ENCODE peak calls at places on chromosomes 3 and 15, in four cellular contexts. C, P, L and U are unnamed samples.

GRCh38 chr3:194682651-194683310 is 2.9 kb upstream of the FAM43A start:
- DNase-seq in P (peak), L (peak), C (peak), U (peak)

GRCh38 chr15:73985101-73985873 is 6.8 kb downstream of the STOML1 start:
- DNase-seq in L (no peak), P (no peak), C (no peak), U (no peak)

GRCh38 chr15:76994001-76994400 is 925 bp upstream of the PSTPIP1 start:
- DNase-seq in P (no peak), L (no peak), C (no peak), U (no peak)

GRCh38 chr3:12193485-12194165 is 34.9 kb upstream of the TIMP4 start:
- DNase-seq in C (no peak), L (peak), P (no peak), U (no peak)

GRCh38 chr3:193885832-193886231 is 250.1 kb upstream of the HES1 start:
- DNase-seq in L (no peak), C (no peak), P (no peak), U (no peak)

GRCh38 chr3:27943106-27943505 is 221.0 kb upstream of the EOMES start:
- DNase-seq in C (no peak), P (no peak), L (no peak), U (peak)

GRCh38 chr3:118196183-118196582 is 838.5 kb downstream of the IGSF11 start:
- DNase-seq in P (no peak), C (no peak), L (no peak), U (no peak)

GRCh38 chr3:6806991-6807390 is 53.9 kb upstream of the GRM7 start:
- DNase-seq in C (no peak), P (no peak), L (no peak), U (no peak)

GRCh38 chr3:150376001-150376848 is 31.9 kb upstream of the TSC22D2 start:
- DNase-seq in P (peak), C (no peak), L (peak), U (peak)

GRCh38 chr3:42936157-42936981 is 30.4 kb downstream of the ZNF662 start:
- DNase-seq in P (peak), L (no peak), C (no peak), U (peak)

GRCh38 chr3:162863579-162863978 is 1367.0 kb downstream of the OTOL1 start:
- DNase-seq in C (no peak), L (no peak), P (no peak), U (no peak)

GRCh38 chr15:83319771-83320170 is 35.3 kb upstream of the BNC1 start:
- DNase-seq in P (no peak), L (no peak), C (no peak), U (no peak)

GRCh38 chr3:194320100-194320499 is 31.0 kb downstream of the CPN2 start:
- DNase-seq in P (no peak), C (no peak), L (no peak), U (peak)

GRCh38 chr15:31067890-31068603 is 33.5 kb downstream of the TRPM1 start:
- DNase-seq in C (no peak), P (no peak), L (no peak), U (no peak)

GRCh38 chr3:5494913-5495519 is 307.5 kb downstream of the EDEM1 start:
- DNase-seq in L (no peak), C (no peak), P (no peak), U (no peak)

GRCh38 chr3:141370065-141370533 is 1.8 kb downstream of the ZBTB38 start:
- DNase-seq in C (peak), L (peak), P (peak), U (no peak)

GRCh38 chr15:78075490-78076230 is 1.9 kb downstream of the TBC1D2B start:
- DNase-seq in P (peak), C (peak), L (peak), U (peak)

GRCh38 chr3:10575601-10576160 is 70.3 kb upstream of the ATP2B2 start:
- DNase-seq in C (no peak), P (no peak), L (no peak), U (no peak)

GRCh38 chr3:135929670-135930069 is 35.9 kb upstream of the PPP2R3A start:
- DNase-seq in C (peak), L (peak), P (peak), U (no peak)

GRCh38 chr3:32733631-32734229 is 48.7 kb downstream of the CNOT10 start:
- DNase-seq in P (no peak), C (no peak), L (no peak), U (no peak)

GRCh38 chr3:112038863-112039262 is 4.3 kb downstream of the TMPRSS7 start:
- DNase-seq in L (no peak), C (no peak), P (no peak), U (no peak)

GRCh38 chr3:100966807-100967206 is 26.4 kb downstream of the ABI3BP start:
- DNase-seq in C (no peak), P (no peak), L (no peak), U (no peak)

GRCh38 chr15:70672081-70672480 is 91.3 kb downstream of the UACA start:
- DNase-seq in L (no peak), C (no peak), P (no peak), U (no peak)

GRCh38 chr3:48625600-48625999 is 4.0 kb upstream of the TMEM89 start:
- DNase-seq in L (no peak), C (no peak), P (no peak), U (no peak)

GRCh38 chr3:188926741-188927650 is 244.8 kb upstream of the TPRG1 start:
- DNase-seq in L (no peak), C (no peak), P (no peak), U (no peak)

GRCh38 chr3:1600206-1600605 is 498.5 kb upstream of the CNTN4 start:
- DNase-seq in L (no peak), C (no peak), P (no peak), U (no peak)

GRCh38 chr15:40937762-40938529 is 8.8 kb downstream of the DLL4 start:
- DNase-seq in P (no peak), C (peak), L (no peak), U (no peak)

GRCh38 chr3:32885283-32885935 is 66.0 kb upstream of the CCR4 start:
- DNase-seq in L (no peak), P (no peak), C (no peak), U (no peak)

GRCh38 chr15:56731571-56731970 is 1.7 kb downstream of the ZNF280D start:
- DNase-seq in C (no peak), P (no peak), L (no peak), U (no peak)
- H3K4me3 ChIP-seq in C (peak), P (peak), L (peak), U (peak)

DNA sequence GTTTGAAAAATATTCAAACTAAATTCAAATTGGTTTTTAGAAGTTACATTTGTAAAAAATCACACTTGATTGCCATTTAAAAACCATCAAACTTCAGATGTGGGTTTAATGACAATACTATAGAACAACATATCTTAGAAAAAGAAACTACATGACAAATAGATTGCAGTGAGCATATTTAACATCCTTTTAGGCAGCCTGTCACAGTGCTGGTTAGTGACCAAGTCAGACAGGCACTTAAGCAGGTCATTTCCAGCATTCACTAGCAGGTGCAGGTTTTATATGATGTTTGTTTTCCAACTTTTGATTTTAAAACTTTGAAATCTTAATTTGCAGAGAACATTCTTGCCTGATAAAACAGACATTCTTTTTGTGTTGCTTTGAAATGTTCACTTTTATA is 115.7 kb downstream of the MBNL1 start:
- DNase-seq in L (no peak), P (no peak), C (no peak), U (no peak)
- H3K27ac ChIP-seq in L (peak), P (no peak), C (no peak), U (no peak)

DNA sequence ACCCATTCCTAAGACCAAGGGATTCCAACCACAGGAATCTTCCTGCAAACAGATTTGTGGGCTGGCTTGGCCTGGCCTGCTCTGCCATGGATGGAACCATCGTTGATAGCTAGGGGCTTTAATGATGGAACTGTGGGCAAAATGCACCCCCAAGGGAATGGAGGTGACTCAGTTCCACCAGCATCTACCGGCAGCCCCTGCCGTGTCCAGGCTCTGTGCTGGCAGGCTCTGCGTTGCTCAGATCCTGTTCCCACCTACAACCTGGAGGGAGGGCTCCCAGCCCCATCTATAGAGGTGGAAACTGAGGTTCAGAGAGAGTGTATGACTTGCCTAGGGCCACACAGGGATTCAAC is 99.8 kb downstream of the FBLN2 start:
- DNase-seq in C (no peak), L (no peak), P (no peak), U (no peak)
- H3K4me3 ChIP-seq in C (no peak), L (no peak), P (no peak), U (no peak)

DNA sequence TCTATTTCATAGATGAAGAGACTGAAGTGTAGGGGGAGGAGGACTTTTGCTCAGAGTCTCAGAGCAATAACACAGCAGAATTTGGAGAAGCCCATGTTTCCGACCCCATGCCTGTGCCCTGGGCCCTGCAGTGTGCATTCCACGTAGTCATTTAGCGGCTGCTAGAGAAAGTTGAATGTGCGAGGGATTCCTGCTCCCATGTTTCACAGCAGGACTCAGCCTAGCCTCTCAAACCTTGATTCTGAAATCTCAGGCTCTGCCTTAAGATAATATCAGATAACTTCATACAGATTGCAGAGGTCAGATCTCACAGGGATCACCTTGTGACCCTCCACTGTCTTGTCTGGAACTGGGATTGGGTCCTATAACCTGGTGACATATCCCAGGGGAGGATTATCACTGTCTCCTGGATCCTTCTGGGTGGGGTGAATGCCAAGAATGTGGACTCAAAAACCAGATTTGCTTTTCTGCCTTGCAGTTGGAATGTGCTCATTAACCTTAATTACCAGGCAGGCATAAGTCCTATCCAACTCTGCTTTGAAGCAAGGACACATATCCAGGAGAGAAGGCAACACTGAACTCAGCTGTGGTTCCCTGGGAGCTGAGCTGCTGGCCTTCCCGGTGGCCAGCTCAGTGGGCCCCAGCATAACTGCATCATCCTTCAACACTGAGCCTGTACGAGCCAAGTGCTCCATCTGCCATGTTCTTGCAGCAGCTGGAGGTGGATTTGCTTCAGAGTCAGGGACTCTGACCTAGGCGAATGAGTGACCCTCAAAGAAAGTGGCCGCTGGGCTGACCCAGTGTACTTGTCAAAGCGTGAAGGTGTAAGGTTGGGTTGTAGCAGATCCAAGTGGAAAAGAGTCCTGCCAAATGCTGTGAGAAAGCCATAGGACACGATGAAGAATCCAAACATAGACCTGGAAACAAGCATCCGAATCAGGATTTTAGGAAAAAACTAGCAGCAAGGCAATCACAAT is 43.0 kb downstream of the CTXND1 start:
- DNase-seq in P (no peak), L (no peak), C (no peak), U (no peak)
- H3K27ac ChIP-seq in P (no peak), L (no peak), C (no peak), U (no peak)

DNA sequence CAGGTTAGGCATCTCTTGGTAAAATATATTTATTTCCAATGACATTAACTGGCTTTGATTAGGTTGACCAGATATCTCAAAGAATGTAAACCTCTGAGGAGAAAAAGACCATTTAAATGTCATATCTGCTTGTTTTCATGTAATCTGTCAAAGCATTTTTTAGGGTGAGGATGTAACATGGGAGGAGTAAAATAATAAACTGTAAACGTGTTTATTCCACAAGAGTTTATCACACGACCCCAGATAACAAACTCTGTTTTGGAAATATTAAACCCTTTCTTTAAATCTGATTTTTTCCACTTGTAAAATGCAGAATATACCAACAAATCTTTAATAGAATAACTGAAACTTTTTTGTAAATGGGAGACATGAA is 1.6 kb downstream of the TM4SF1 start:
- DNase-seq in C (no peak), L (no peak), P (no peak), U (no peak)
- H3K4me3 ChIP-seq in C (peak), L (peak), P (no peak), U (peak)

GRCh38 chr15:55587321-55588069 is 650 bp downstream of the PYGO1 start:
- DNase-seq in P (no peak), L (peak), C (no peak), U (peak)
- H3K27ac ChIP-seq in P (peak), L (peak), C (peak), U (no peak)